ENCODE peak calls at places on chromosomes 13 and 19, in nine cellular contexts. One of them, this sample, is unnamed.

GRCh38 chr13:43884221-43884620 is 4.5 kb downstream of the LACC1 start:
- DNase-seq in endothelial cell: no peak
- DNase-seq in bronchial epithelial cell: no peak
- DNase-seq in fibroblast of pulmonary artery: no peak
- DNase-seq in mesothelial cell of epicardium: no peak
- DNase-seq in heart right ventricle: no peak
- DNase-seq in cardiac fibroblast: no peak
- DNase-seq in left ventricle myocardium inferior: no peak
- DNase-seq in tibial artery: no peak
- DNase-seq in this sample: no peak

GRCh38 chr13:76609643-76610042 is 276.6 kb downstream of the KCTD12 start:
- DNase-seq in endothelial cell: no peak
- DNase-seq in bronchial epithelial cell: peak
- DNase-seq in fibroblast of pulmonary artery: no peak
- DNase-seq in mesothelial cell of epicardium: no peak
- DNase-seq in heart right ventricle: no peak
- DNase-seq in cardiac fibroblast: peak
- DNase-seq in left ventricle myocardium inferior: no peak
- DNase-seq in tibial artery: no peak
- DNase-seq in this sample: no peak

GRCh38 chr13:21124853-21125252 is 51.5 kb downstream of the SKA3 start:
- DNase-seq in endothelial cell: peak
- DNase-seq in bronchial epithelial cell: peak
- DNase-seq in fibroblast of pulmonary artery: peak
- DNase-seq in mesothelial cell of epicardium: peak
- DNase-seq in heart right ventricle: no peak
- DNase-seq in cardiac fibroblast: peak
- DNase-seq in left ventricle myocardium inferior: no peak
- DNase-seq in tibial artery: no peak
- DNase-seq in this sample: peak

GRCh38 chr13:29849071-29849541 is 1.3 kb downstream of the UBL3 start:
- DNase-seq in endothelial cell: peak
- DNase-seq in bronchial epithelial cell: peak
- DNase-seq in fibroblast of pulmonary artery: peak
- DNase-seq in mesothelial cell of epicardium: no peak
- DNase-seq in heart right ventricle: no peak
- DNase-seq in cardiac fibroblast: peak
- DNase-seq in left ventricle myocardium inferior: no peak
- DNase-seq in tibial artery: peak
- DNase-seq in this sample: no peak

GRCh38 chr13:110605132-110605531 is 10.2 kb upstream of the NAXD start:
- DNase-seq in endothelial cell: no peak
- DNase-seq in bronchial epithelial cell: no peak
- DNase-seq in fibroblast of pulmonary artery: no peak
- DNase-seq in mesothelial cell of epicardium: no peak
- DNase-seq in heart right ventricle: no peak
- DNase-seq in cardiac fibroblast: no peak
- DNase-seq in left ventricle myocardium inferior: no peak
- DNase-seq in tibial artery: no peak
- DNase-seq in this sample: no peak

GRCh38 chr19:41945135-41945766 is 13.9 kb downstream of the RABAC1 start:
- DNase-seq in endothelial cell: no peak
- DNase-seq in bronchial epithelial cell: no peak
- DNase-seq in fibroblast of pulmonary artery: no peak
- DNase-seq in mesothelial cell of epicardium: no peak
- DNase-seq in heart right ventricle: no peak
- DNase-seq in cardiac fibroblast: no peak
- DNase-seq in left ventricle myocardium inferior: no peak
- DNase-seq in tibial artery: no peak
- DNase-seq in this sample: no peak

GRCh38 chr19:46134527-46134926 is 10.0 kb upstream of the IGFL3 start:
- DNase-seq in endothelial cell: no peak
- DNase-seq in bronchial epithelial cell: peak
- DNase-seq in fibroblast of pulmonary artery: peak
- DNase-seq in mesothelial cell of epicardium: no peak
- DNase-seq in heart right ventricle: no peak
- DNase-seq in cardiac fibroblast: peak
- DNase-seq in left ventricle myocardium inferior: no peak
- DNase-seq in tibial artery: no peak
- DNase-seq in this sample: peak

GRCh38 chr13:102729560-102730275 is 34.9 kb upstream of the METTL21C start:
- DNase-seq in endothelial cell: no peak
- DNase-seq in bronchial epithelial cell: peak
- DNase-seq in fibroblast of pulmonary artery: peak
- DNase-seq in mesothelial cell of epicardium: no peak
- DNase-seq in heart right ventricle: no peak
- DNase-seq in cardiac fibroblast: peak
- DNase-seq in left ventricle myocardium inferior: no peak
- DNase-seq in tibial artery: no peak
- DNase-seq in this sample: peak

GRCh38 chr13:23725922-23726321 is 155.7 kb downstream of the TNFRSF19 start:
- DNase-seq in endothelial cell: no peak
- DNase-seq in bronchial epithelial cell: no peak
- DNase-seq in fibroblast of pulmonary artery: peak
- DNase-seq in mesothelial cell of epicardium: no peak
- DNase-seq in heart right ventricle: no peak
- DNase-seq in cardiac fibroblast: peak
- DNase-seq in left ventricle myocardium inferior: no peak
- DNase-seq in tibial artery: no peak
- DNase-seq in this sample: peak

GRCh38 chr19:8320564-8321066 is 560 bp downstream of the NDUFA7 start:
- DNase-seq in endothelial cell: peak
- DNase-seq in bronchial epithelial cell: no peak
- DNase-seq in fibroblast of pulmonary artery: no peak
- DNase-seq in mesothelial cell of epicardium: no peak
- DNase-seq in heart right ventricle: no peak
- DNase-seq in cardiac fibroblast: peak
- DNase-seq in left ventricle myocardium inferior: no peak
- DNase-seq in tibial artery: no peak
- DNase-seq in this sample: no peak

GRCh38 chr19:49086296-49086695 is 1.0 kb downstream of the SNRNP70 start:
- DNase-seq in endothelial cell: no peak
- DNase-seq in bronchial epithelial cell: no peak
- DNase-seq in fibroblast of pulmonary artery: no peak
- DNase-seq in mesothelial cell of epicardium: no peak
- DNase-seq in heart right ventricle: no peak
- DNase-seq in cardiac fibroblast: no peak
- DNase-seq in left ventricle myocardium inferior: no peak
- DNase-seq in tibial artery: no peak
- DNase-seq in this sample: no peak

GRCh38 chr13:106513025-106513424 is 22.4 kb downstream of the EFNB2 start:
- DNase-seq in endothelial cell: no peak
- DNase-seq in bronchial epithelial cell: peak
- DNase-seq in fibroblast of pulmonary artery: peak
- DNase-seq in mesothelial cell of epicardium: no peak
- DNase-seq in heart right ventricle: no peak
- DNase-seq in cardiac fibroblast: peak
- DNase-seq in left ventricle myocardium inferior: no peak
- DNase-seq in tibial artery: no peak
- DNase-seq in this sample: peak

GRCh38 chr19:32258167-32258566 is 87.2 kb upstream of the ZNF507 start:
- DNase-seq in endothelial cell: no peak
- DNase-seq in bronchial epithelial cell: no peak
- DNase-seq in fibroblast of pulmonary artery: no peak
- DNase-seq in mesothelial cell of epicardium: no peak
- DNase-seq in heart right ventricle: no peak
- DNase-seq in cardiac fibroblast: no peak
- DNase-seq in left ventricle myocardium inferior: no peak
- DNase-seq in tibial artery: no peak
- DNase-seq in this sample: no peak

GRCh38 chr19:18769989-18770528 is 21.0 kb downstream of the COMP start:
- DNase-seq in endothelial cell: no peak
- DNase-seq in bronchial epithelial cell: no peak
- DNase-seq in fibroblast of pulmonary artery: no peak
- DNase-seq in mesothelial cell of epicardium: no peak
- DNase-seq in heart right ventricle: no peak
- DNase-seq in cardiac fibroblast: no peak
- DNase-seq in left ventricle myocardium inferior: no peak
- DNase-seq in tibial artery: no peak
- DNase-seq in this sample: no peak

GRCh38 chr19:18768997-18769891 is 21.9 kb downstream of the COMP start:
- DNase-seq in endothelial cell: no peak
- DNase-seq in bronchial epithelial cell: no peak
- DNase-seq in fibroblast of pulmonary artery: no peak
- DNase-seq in mesothelial cell of epicardium: no peak
- DNase-seq in heart right ventricle: no peak
- DNase-seq in cardiac fibroblast: no peak
- DNase-seq in left ventricle myocardium inferior: no peak
- DNase-seq in tibial artery: no peak
- DNase-seq in this sample: no peak

GRCh38 chr19:18765224-18765623 is 25.9 kb downstream of the COMP start:
- DNase-seq in endothelial cell: no peak
- DNase-seq in bronchial epithelial cell: peak
- DNase-seq in fibroblast of pulmonary artery: no peak
- DNase-seq in mesothelial cell of epicardium: no peak
- DNase-seq in heart right ventricle: no peak
- DNase-seq in cardiac fibroblast: no peak
- DNase-seq in left ventricle myocardium inferior: no peak
- DNase-seq in tibial artery: no peak
- DNase-seq in this sample: no peak

GRCh38 chr19:18770663-18771327 is 20.3 kb downstream of the COMP start:
- DNase-seq in endothelial cell: no peak
- DNase-seq in bronchial epithelial cell: no peak
- DNase-seq in fibroblast of pulmonary artery: no peak
- DNase-seq in mesothelial cell of epicardium: no peak
- DNase-seq in heart right ventricle: no peak
- DNase-seq in cardiac fibroblast: no peak
- DNase-seq in left ventricle myocardium inferior: no peak
- DNase-seq in tibial artery: no peak
- DNase-seq in this sample: no peak

DNA sequence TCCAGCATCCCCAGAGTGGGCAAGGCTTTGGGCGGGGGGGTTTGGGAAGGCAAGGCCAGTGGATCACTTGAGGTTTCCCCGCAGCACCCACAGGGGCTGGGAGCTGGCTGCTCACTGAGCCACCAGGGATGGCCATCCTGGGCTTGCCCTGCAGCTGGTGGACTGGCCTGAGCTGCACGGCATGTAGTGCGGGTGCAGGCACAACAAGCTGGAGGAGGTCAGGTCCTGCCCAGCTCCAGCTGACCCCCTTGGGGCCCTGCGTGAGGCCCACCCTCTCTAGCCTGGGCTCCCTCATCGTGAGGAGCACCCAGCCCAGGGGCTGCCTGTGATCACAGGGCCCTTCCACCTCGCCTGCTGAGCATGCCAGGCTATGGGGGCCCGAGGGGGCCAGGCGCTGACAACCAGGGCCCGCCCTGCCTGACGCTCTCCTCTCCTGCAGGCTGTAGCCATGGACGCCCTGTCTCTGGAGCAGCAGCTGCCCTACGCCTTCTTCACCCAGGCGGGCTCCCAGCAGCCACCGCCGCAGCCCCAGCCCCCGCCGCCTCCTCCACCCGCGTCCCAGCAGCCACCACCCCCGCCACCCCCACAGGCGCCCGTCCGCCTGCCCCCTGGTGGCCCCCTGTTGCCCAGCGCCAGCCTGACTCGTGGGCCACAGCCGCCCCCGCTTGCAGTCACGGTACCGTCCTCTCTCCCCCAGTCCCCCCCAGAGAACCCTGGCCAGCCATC is 22.9 kb downstream of the COMP start:
- DNase-seq in endothelial cell: no peak
- DNase-seq in bronchial epithelial cell: no peak
- DNase-seq in fibroblast of pulmonary artery: no peak
- DNase-seq in mesothelial cell of epicardium: no peak
- DNase-seq in heart right ventricle: no peak
- DNase-seq in cardiac fibroblast: no peak
- DNase-seq in left ventricle myocardium inferior: no peak
- DNase-seq in tibial artery: no peak
- DNase-seq in this sample: no peak
- TF ChIP-seq CTCF in endothelial cell: peak
- TF ChIP-seq CTCF in bronchial epithelial cell: no peak
- TF ChIP-seq CTCF in fibroblast of pulmonary artery: no peak
- TF ChIP-seq CTCF in mesothelial cell of epicardium: no peak
- TF ChIP-seq CTCF in heart right ventricle: no peak
- TF ChIP-seq CTCF in cardiac fibroblast: no peak
- TF ChIP-seq CTCF in left ventricle myocardium inferior: no peak
- TF ChIP-seq CTCF in tibial artery: no peak
- TF ChIP-seq CTCF in this sample: no peak

DNA sequence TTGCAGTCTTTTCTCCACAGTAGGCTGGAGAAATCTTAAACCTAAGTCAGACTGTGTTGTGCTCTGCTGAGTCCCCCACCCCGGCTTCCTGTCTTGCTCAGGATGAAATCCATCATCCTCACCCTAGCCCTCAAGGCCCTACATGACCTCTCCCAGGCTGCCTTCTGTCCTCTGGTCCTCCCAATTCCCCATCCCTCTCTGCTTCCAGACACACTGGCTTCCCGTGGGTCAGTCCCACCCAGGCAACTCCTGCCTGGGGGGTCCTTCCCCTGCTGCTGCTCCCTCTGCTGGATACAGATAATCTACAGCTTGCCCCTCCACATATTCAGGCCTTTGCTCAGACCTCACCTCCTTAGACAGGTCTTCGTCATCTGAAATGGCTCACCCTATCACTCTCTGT is 18.4 kb upstream of the CBY2 start:
- DNase-seq in endothelial cell: no peak
- DNase-seq in bronchial epithelial cell: no peak
- DNase-seq in fibroblast of pulmonary artery: no peak
- DNase-seq in mesothelial cell of epicardium: no peak
- DNase-seq in heart right ventricle: no peak
- DNase-seq in cardiac fibroblast: no peak
- DNase-seq in left ventricle myocardium inferior: no peak
- DNase-seq in tibial artery: no peak
- DNase-seq in this sample: no peak
- TF ChIP-seq CTCF in endothelial cell: no peak
- TF ChIP-seq CTCF in bronchial epithelial cell: no peak
- TF ChIP-seq CTCF in fibroblast of pulmonary artery: peak
- TF ChIP-seq CTCF in mesothelial cell of epicardium: no peak
- TF ChIP-seq CTCF in heart right ventricle: no peak
- TF ChIP-seq CTCF in cardiac fibroblast: no peak
- TF ChIP-seq CTCF in left ventricle myocardium inferior: no peak
- TF ChIP-seq CTCF in tibial artery: no peak
- TF ChIP-seq CTCF in this sample: no peak

GRCh38 chr19:39187552-39187943 is 9.2 kb upstream of the NCCRP1 start:
- DNase-seq in endothelial cell: no peak
- DNase-seq in bronchial epithelial cell: no peak
- DNase-seq in fibroblast of pulmonary artery: no peak
- DNase-seq in mesothelial cell of epicardium: no peak
- DNase-seq in heart right ventricle: no peak
- DNase-seq in cardiac fibroblast: no peak
- DNase-seq in left ventricle myocardium inferior: no peak
- DNase-seq in tibial artery: no peak
- DNase-seq in this sample: no peak
- TF ChIP-seq CTCF in endothelial cell: peak
- TF ChIP-seq CTCF in bronchial epithelial cell: no peak
- TF ChIP-seq CTCF in fibroblast of pulmonary artery: no peak
- TF ChIP-seq CTCF in mesothelial cell of epicardium: peak
- TF ChIP-seq CTCF in heart right ventricle: peak
- TF ChIP-seq CTCF in cardiac fibroblast: no peak
- TF ChIP-seq CTCF in left ventricle myocardium inferior: no peak
- TF ChIP-seq CTCF in tibial artery: no peak
- TF ChIP-seq CTCF in this sample: no peak

DNA sequence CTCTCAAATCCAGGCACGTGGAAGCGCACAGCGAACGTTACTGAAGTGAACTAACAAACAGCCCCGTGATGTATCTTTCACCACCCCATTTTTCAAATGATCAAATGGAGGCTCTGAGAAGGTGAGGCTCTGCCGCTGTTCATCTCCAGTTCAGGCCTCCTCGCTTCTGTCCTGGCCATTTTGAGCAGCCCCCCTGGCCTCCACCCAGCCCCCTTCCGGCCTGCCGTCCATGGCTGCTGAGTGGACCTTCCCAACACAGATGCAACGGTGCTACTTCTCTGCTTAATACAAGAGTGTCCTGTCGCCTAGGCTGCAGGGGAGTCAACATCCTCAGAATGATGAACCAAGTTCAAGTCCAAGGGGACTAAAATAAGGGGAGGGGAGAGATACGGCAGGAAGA is 9.7 kb downstream of the SYDE1 start:
- DNase-seq in endothelial cell: no peak
- DNase-seq in bronchial epithelial cell: no peak
- DNase-seq in fibroblast of pulmonary artery: no peak
- DNase-seq in mesothelial cell of epicardium: no peak
- DNase-seq in heart right ventricle: no peak
- DNase-seq in cardiac fibroblast: no peak
- DNase-seq in left ventricle myocardium inferior: no peak
- DNase-seq in tibial artery: no peak
- DNase-seq in this sample: no peak
- TF ChIP-seq CTCF in endothelial cell: no peak
- TF ChIP-seq CTCF in bronchial epithelial cell: no peak
- TF ChIP-seq CTCF in fibroblast of pulmonary artery: no peak
- TF ChIP-seq CTCF in mesothelial cell of epicardium: no peak
- TF ChIP-seq CTCF in heart right ventricle: no peak
- TF ChIP-seq CTCF in cardiac fibroblast: no peak
- TF ChIP-seq CTCF in left ventricle myocardium inferior: no peak
- TF ChIP-seq CTCF in tibial artery: no peak
- TF ChIP-seq CTCF in this sample: no peak